ENCODE peak calls at places on chromosome 10, in four cellular contexts. One of them, this sample, is unnamed.

GRCh38 chr10:90718185-90718584 is 139.7 kb downstream of the HTR7 start:
- DNase-seq in left ventricle myocardium inferior: no peak
- DNase-seq in foreskin fibroblast: peak
- DNase-seq in CD8-positive, alpha-beta T cell: no peak
- DNase-seq in this sample: no peak

GRCh38 chr10:46028584-46029570 is 1.5 kb downstream of the NCOA4 start:
- DNase-seq in CD8-positive, alpha-beta T cell: no peak
- DNase-seq in left ventricle myocardium inferior: no peak
- DNase-seq in foreskin fibroblast: peak
- DNase-seq in this sample: no peak

GRCh38 chr10:113305871-113306270 is 247.0 kb upstream of the HABP2 start:
- DNase-seq in foreskin fibroblast: peak
- DNase-seq in left ventricle myocardium inferior: no peak
- DNase-seq in CD8-positive, alpha-beta T cell: no peak
- DNase-seq in this sample: no peak

GRCh38 chr10:99630439-99630838 is 10.2 kb upstream of the SLC25A28 start:
- DNase-seq in CD8-positive, alpha-beta T cell: no peak
- DNase-seq in foreskin fibroblast: peak
- DNase-seq in left ventricle myocardium inferior: no peak
- DNase-seq in this sample: no peak

GRCh38 chr10:58796242-58796641 is 283.6 kb downstream of the BICC1 start:
- DNase-seq in foreskin fibroblast: no peak
- DNase-seq in CD8-positive, alpha-beta T cell: no peak
- DNase-seq in left ventricle myocardium inferior: no peak
- DNase-seq in this sample: no peak

GRCh38 chr10:79381804-79382221 is 34.5 kb downstream of the PPIF start:
- DNase-seq in foreskin fibroblast: peak
- DNase-seq in CD8-positive, alpha-beta T cell: no peak
- DNase-seq in left ventricle myocardium inferior: peak
- DNase-seq in this sample: peak

GRCh38 chr10:68348265-68348741 is 15.6 kb upstream of the PBLD start:
- DNase-seq in left ventricle myocardium inferior: no peak
- DNase-seq in foreskin fibroblast: peak
- DNase-seq in CD8-positive, alpha-beta T cell: no peak
- DNase-seq in this sample: no peak

GRCh38 chr10:24008164-24009066 is 200.5 kb upstream of the KIAA1217 start:
- DNase-seq in left ventricle myocardium inferior: peak
- DNase-seq in foreskin fibroblast: peak
- DNase-seq in CD8-positive, alpha-beta T cell: no peak
- DNase-seq in this sample: no peak

GRCh38 chr10:5557799-5558771 is 33.3 kb downstream of the CALML3 start:
- DNase-seq in foreskin fibroblast: no peak
- DNase-seq in CD8-positive, alpha-beta T cell: no peak
- DNase-seq in left ventricle myocardium inferior: no peak
- DNase-seq in this sample: no peak

GRCh38 chr10:70494966-70495365 is 16.4 kb downstream of the PALD1 start:
- DNase-seq in foreskin fibroblast: peak
- DNase-seq in CD8-positive, alpha-beta T cell: no peak
- DNase-seq in left ventricle myocardium inferior: no peak
- DNase-seq in this sample: no peak

GRCh38 chr10:62040896-62041295 is 139.4 kb downstream of the ARID5B start:
- DNase-seq in left ventricle myocardium inferior: no peak
- DNase-seq in CD8-positive, alpha-beta T cell: no peak
- DNase-seq in foreskin fibroblast: no peak
- DNase-seq in this sample: no peak

GRCh38 chr10:51369903-51370302 is 295.6 kb downstream of the PRKG1 start:
- DNase-seq in foreskin fibroblast: peak
- DNase-seq in left ventricle myocardium inferior: no peak
- DNase-seq in CD8-positive, alpha-beta T cell: no peak
- DNase-seq in this sample: no peak

GRCh38 chr10:102673961-102674511 is 29.8 kb downstream of the TRIM8 start:
- DNase-seq in foreskin fibroblast: peak
- DNase-seq in left ventricle myocardium inferior: peak
- DNase-seq in CD8-positive, alpha-beta T cell: peak
- DNase-seq in this sample: no peak

GRCh38 chr10:100744980-100745881 is at the start of gene PAX2:
- DNase-seq in left ventricle myocardium inferior: no peak
- DNase-seq in foreskin fibroblast: no peak
- DNase-seq in CD8-positive, alpha-beta T cell: no peak
- DNase-seq in this sample: no peak

GRCh38 chr10:18713077-18713476 is 53.8 kb downstream of the ARL5B start:
- DNase-seq in left ventricle myocardium inferior: no peak
- DNase-seq in CD8-positive, alpha-beta T cell: no peak
- DNase-seq in foreskin fibroblast: peak
- DNase-seq in this sample: no peak

GRCh38 chr10:33008499-33009243 is 50.6 kb upstream of the ITGB1 start:
- DNase-seq in CD8-positive, alpha-beta T cell: peak
- DNase-seq in foreskin fibroblast: peak
- DNase-seq in left ventricle myocardium inferior: no peak
- DNase-seq in this sample: no peak

GRCh38 chr10:19713800-19714525 is 102.3 kb upstream of the PLXDC2 start:
- DNase-seq in left ventricle myocardium inferior: no peak
- DNase-seq in CD8-positive, alpha-beta T cell: no peak
- DNase-seq in foreskin fibroblast: no peak
- DNase-seq in this sample: no peak

GRCh38 chr10:17155821-17156220 is 26.2 kb upstream of the CUBN start:
- DNase-seq in foreskin fibroblast: no peak
- DNase-seq in left ventricle myocardium inferior: no peak
- DNase-seq in CD8-positive, alpha-beta T cell: no peak
- DNase-seq in this sample: no peak

GRCh38 chr10:34555653-34556052 is 259.4 kb downstream of the PARD3 start:
- DNase-seq in CD8-positive, alpha-beta T cell: no peak
- DNase-seq in left ventricle myocardium inferior: no peak
- DNase-seq in foreskin fibroblast: no peak
- DNase-seq in this sample: no peak

GRCh38 chr10:8722835-8723234 is 668.3 kb downstream of the GATA3 start:
- DNase-seq in left ventricle myocardium inferior: no peak
- DNase-seq in foreskin fibroblast: no peak
- DNase-seq in CD8-positive, alpha-beta T cell: no peak
- DNase-seq in this sample: no peak

GRCh38 chr10:87771871-87772500 is 46.0 kb downstream of the ATAD1 start:
- DNase-seq in CD8-positive, alpha-beta T cell: no peak
- DNase-seq in left ventricle myocardium inferior: no peak
- DNase-seq in foreskin fibroblast: peak
- DNase-seq in this sample: no peak

DNA sequence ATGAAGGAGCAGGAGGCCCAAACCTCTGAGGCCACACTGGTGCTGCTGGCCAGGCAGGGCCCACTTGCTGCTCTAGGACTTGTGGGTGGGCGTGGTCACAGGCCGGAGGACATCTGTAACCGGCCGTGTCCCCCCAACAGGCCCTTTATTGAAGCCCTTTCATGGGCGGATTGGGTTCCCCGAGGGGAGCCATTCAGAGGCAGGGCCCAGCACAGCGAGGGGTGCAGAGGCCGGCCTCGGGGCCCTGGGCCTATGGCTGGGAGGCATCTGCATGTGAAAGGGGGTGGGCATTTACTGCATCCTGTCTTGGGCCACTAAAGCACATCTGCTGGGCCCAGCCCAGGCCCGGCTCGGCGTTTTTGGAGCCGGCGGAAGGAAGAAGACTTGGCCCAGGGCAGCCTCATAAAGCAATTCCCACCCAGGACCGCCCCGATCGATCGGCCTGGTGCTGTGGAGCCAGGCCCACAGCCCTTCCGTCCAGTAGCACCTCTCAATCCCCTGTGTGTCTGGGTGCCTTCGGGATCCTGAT is 8.4 kb downstream of the LHPP start:
- DNase-seq in CD8-positive, alpha-beta T cell: no peak
- DNase-seq in foreskin fibroblast: no peak
- DNase-seq in left ventricle myocardium inferior: no peak
- DNase-seq in this sample: no peak
- TF ChIP-seq CTCF in CD8-positive, alpha-beta T cell: no peak
- TF ChIP-seq CTCF in foreskin fibroblast: no peak
- TF ChIP-seq CTCF in left ventricle myocardium inferior: no peak
- TF ChIP-seq CTCF in this sample: no peak

DNA sequence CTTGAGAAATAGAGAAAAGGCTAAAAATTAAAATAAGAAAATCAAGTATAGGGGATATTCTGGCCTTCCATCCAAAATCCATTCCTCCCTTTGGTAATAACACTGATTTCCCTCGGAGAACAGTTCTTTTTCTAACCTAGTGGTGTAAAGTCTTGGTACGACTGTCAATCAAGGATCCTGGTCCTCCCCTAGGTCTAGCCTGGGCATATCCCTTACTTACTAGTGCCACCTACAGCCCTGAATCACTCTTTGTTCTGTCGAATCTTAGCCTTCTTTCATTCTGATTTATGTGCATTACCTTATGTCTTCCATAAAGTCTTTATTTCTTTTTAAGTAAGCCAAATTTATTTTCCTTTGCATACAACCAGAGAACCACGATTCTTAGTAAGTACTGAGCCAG is 298.7 kb upstream of the LRRTM3 start:
- DNase-seq in CD8-positive, alpha-beta T cell: no peak
- DNase-seq in foreskin fibroblast: peak
- DNase-seq in left ventricle myocardium inferior: no peak
- DNase-seq in this sample: no peak
- TF ChIP-seq CTCF in CD8-positive, alpha-beta T cell: no peak
- TF ChIP-seq CTCF in foreskin fibroblast: no peak
- TF ChIP-seq CTCF in left ventricle myocardium inferior: peak
- TF ChIP-seq CTCF in this sample: no peak

DNA sequence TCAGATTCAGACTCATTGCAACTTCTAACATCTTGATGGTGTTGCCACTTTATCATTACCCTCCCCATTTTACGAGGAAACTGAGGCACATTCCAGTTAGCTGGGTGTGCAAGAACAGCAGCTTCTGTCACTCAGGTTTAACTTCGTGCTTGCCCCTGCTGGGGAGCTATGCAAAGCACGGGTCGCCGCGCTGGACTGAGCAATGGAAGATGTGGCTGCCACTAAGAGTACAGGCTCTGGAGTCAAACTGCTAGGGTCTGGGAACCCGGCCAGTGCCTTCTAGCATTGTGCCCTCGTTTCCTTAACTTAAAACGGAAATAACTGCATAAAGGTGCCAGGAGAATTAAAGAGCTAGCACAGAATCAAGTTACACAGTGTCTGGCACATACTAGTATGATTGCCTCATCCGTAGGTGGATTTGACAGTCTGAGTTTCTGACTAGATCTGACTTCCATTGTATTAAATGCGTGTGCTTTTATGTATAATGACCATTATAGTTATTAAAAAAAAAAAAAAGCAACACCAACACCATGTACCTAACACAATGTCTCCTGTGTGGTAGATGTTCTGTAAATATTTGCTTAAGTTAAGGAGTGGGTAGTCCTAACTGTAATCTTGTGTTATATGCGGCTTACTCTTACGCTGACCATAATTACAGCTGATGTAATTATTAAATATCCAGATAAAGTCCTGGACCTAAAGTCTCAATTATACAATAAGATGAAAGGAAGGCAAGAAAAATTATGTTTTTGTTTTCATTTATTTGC is 842 bp downstream of the ZNF22 start:
- DNase-seq in foreskin fibroblast: peak
- DNase-seq in CD8-positive, alpha-beta T cell: peak
- DNase-seq in left ventricle myocardium inferior: peak
- DNase-seq in this sample: peak
- TF ChIP-seq CTCF in foreskin fibroblast: peak
- TF ChIP-seq CTCF in CD8-positive, alpha-beta T cell: no peak
- TF ChIP-seq CTCF in left ventricle myocardium inferior: peak
- TF ChIP-seq CTCF in this sample: no peak

GRCh38 chr10:125375210-125375609 is 214.8 kb upstream of the CTBP2 start:
- DNase-seq in foreskin fibroblast: no peak
- DNase-seq in left ventricle myocardium inferior: no peak
- DNase-seq in CD8-positive, alpha-beta T cell: no peak
- DNase-seq in this sample: no peak
- TF ChIP-seq CTCF in foreskin fibroblast: no peak
- TF ChIP-seq CTCF in left ventricle myocardium inferior: peak
- TF ChIP-seq CTCF in CD8-positive, alpha-beta T cell: no peak
- TF ChIP-seq CTCF in this sample: no peak

DNA sequence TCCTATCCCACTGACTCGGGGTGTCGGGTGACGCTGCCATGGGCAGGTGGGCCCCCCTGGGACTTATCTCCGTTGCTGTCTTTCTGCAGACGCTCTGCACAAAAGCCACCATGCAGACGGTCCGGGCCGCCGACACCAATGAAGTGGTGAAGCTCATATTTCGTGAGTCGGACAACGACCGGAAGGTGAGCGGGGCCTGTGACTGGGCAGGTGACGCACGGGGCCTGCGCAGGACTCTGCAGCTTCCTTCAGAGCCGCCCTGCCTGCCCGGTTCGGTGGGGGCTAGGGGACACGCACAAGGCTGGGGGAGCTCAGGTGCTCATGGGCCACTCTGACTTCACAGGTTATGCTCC is 36.5 kb downstream of the NKX6-2 start:
- DNase-seq in left ventricle myocardium inferior: no peak
- DNase-seq in CD8-positive, alpha-beta T cell: no peak
- DNase-seq in foreskin fibroblast: no peak
- DNase-seq in this sample: no peak
- TF ChIP-seq CTCF in left ventricle myocardium inferior: no peak
- TF ChIP-seq CTCF in CD8-positive, alpha-beta T cell: no peak
- TF ChIP-seq CTCF in foreskin fibroblast: no peak
- TF ChIP-seq CTCF in this sample: no peak

This sample was measured in activated B cell treated with CpG ODN at 0.5 μM for 24 hours.